ENCODE peak calls at places on chromosome 17, in six cellular contexts. One of them, this sample, is unnamed.

GRCh38 chr17:17750881-17751280 is 69.6 kb downstream of the RAI1 start:
- DNase-seq in H54: no peak
- DNase-seq in neural crest cell: no peak
- DNase-seq in fibroblast of lung: no peak
- DNase-seq in activated CD8-positive, alpha-beta memory T cell treated with anti-CD3 and anti-CD28 coated beads for 48 hours: no peak
- DNase-seq in caudate nucleus: no peak
- DNase-seq in this sample: no peak

GRCh38 chr17:4090898-4091297 is 51.9 kb downstream of the ZZEF1 start:
- DNase-seq in H54: no peak
- DNase-seq in neural crest cell: no peak
- DNase-seq in fibroblast of lung: peak
- DNase-seq in activated CD8-positive, alpha-beta memory T cell treated with anti-CD3 and anti-CD28 coated beads for 48 hours: no peak
- DNase-seq in caudate nucleus: no peak
- DNase-seq in this sample: no peak

GRCh38 chr17:76032073-76032779 is 5.1 kb upstream of the EVPL start:
- DNase-seq in H54: no peak
- DNase-seq in neural crest cell: no peak
- DNase-seq in fibroblast of lung: no peak
- DNase-seq in activated CD8-positive, alpha-beta memory T cell treated with anti-CD3 and anti-CD28 coated beads for 48 hours: no peak
- DNase-seq in caudate nucleus: no peak
- DNase-seq in this sample: no peak

GRCh38 chr17:64504769-64505319 is 1.2 kb downstream of the DDX5 start:
- DNase-seq in H54: no peak
- DNase-seq in neural crest cell: no peak
- DNase-seq in fibroblast of lung: no peak
- DNase-seq in activated CD8-positive, alpha-beta memory T cell treated with anti-CD3 and anti-CD28 coated beads for 48 hours: no peak
- DNase-seq in caudate nucleus: no peak
- DNase-seq in this sample: no peak

GRCh38 chr17:44854201-44854600 is 6.5 kb downstream of the HIGD1B start:
- DNase-seq in H54: no peak
- DNase-seq in neural crest cell: no peak
- DNase-seq in fibroblast of lung: no peak
- DNase-seq in activated CD8-positive, alpha-beta memory T cell treated with anti-CD3 and anti-CD28 coated beads for 48 hours: no peak
- DNase-seq in caudate nucleus: no peak
- DNase-seq in this sample: no peak

GRCh38 chr17:19327039-19327776 is 35.3 kb downstream of the B9D1 start:
- DNase-seq in H54: peak
- DNase-seq in neural crest cell: no peak
- DNase-seq in fibroblast of lung: peak
- DNase-seq in activated CD8-positive, alpha-beta memory T cell treated with anti-CD3 and anti-CD28 coated beads for 48 hours: no peak
- DNase-seq in caudate nucleus: no peak
- DNase-seq in this sample: no peak

GRCh38 chr17:50518265-50519023 is 10.2 kb downstream of the MYCBPAP start:
- DNase-seq in H54: no peak
- DNase-seq in neural crest cell: no peak
- DNase-seq in fibroblast of lung: no peak
- DNase-seq in activated CD8-positive, alpha-beta memory T cell treated with anti-CD3 and anti-CD28 coated beads for 48 hours: no peak
- DNase-seq in caudate nucleus: no peak
- DNase-seq in this sample: no peak

GRCh38 chr17:35809855-35810461 is 674 bp downstream of the TAF15 start:
- DNase-seq in H54: no peak
- DNase-seq in neural crest cell: no peak
- DNase-seq in fibroblast of lung: no peak
- DNase-seq in activated CD8-positive, alpha-beta memory T cell treated with anti-CD3 and anti-CD28 coated beads for 48 hours: no peak
- DNase-seq in caudate nucleus: no peak
- DNase-seq in this sample: no peak

GRCh38 chr17:42067371-42068180 is 17.2 kb upstream of the C17orf113 start:
- DNase-seq in H54: peak
- DNase-seq in neural crest cell: peak
- DNase-seq in fibroblast of lung: peak
- DNase-seq in activated CD8-positive, alpha-beta memory T cell treated with anti-CD3 and anti-CD28 coated beads for 48 hours: peak
- DNase-seq in caudate nucleus: no peak
- DNase-seq in this sample: peak

GRCh38 chr17:27354491-27355081 is 60.7 kb downstream of the WSB1 start:
- DNase-seq in H54: no peak
- DNase-seq in neural crest cell: no peak
- DNase-seq in fibroblast of lung: no peak
- DNase-seq in activated CD8-positive, alpha-beta memory T cell treated with anti-CD3 and anti-CD28 coated beads for 48 hours: no peak
- DNase-seq in caudate nucleus: no peak
- DNase-seq in this sample: no peak

GRCh38 chr17:82320956-82321927 is 3.8 kb upstream of the CD7 start:
- DNase-seq in H54: no peak
- DNase-seq in neural crest cell: peak
- DNase-seq in fibroblast of lung: no peak
- DNase-seq in activated CD8-positive, alpha-beta memory T cell treated with anti-CD3 and anti-CD28 coated beads for 48 hours: no peak
- DNase-seq in caudate nucleus: no peak
- DNase-seq in this sample: no peak

GRCh38 chr17:75400326-75400939 is 5.0 kb downstream of the GRB2 start:
- DNase-seq in H54: no peak
- DNase-seq in neural crest cell: no peak
- DNase-seq in fibroblast of lung: no peak
- DNase-seq in activated CD8-positive, alpha-beta memory T cell treated with anti-CD3 and anti-CD28 coated beads for 48 hours: no peak
- DNase-seq in caudate nucleus: no peak
- DNase-seq in this sample: no peak

GRCh38 chr17:41527076-41528023 is 758 bp downstream of the KRT19 start:
- DNase-seq in H54: no peak
- DNase-seq in neural crest cell: no peak
- DNase-seq in fibroblast of lung: no peak
- DNase-seq in activated CD8-positive, alpha-beta memory T cell treated with anti-CD3 and anti-CD28 coated beads for 48 hours: no peak
- DNase-seq in caudate nucleus: no peak
- DNase-seq in this sample: no peak

GRCh38 chr17:49471089-49471683 is 23.9 kb upstream of the NGFR start:
- DNase-seq in H54: no peak
- DNase-seq in neural crest cell: peak
- DNase-seq in fibroblast of lung: no peak
- DNase-seq in activated CD8-positive, alpha-beta memory T cell treated with anti-CD3 and anti-CD28 coated beads for 48 hours: no peak
- DNase-seq in caudate nucleus: peak
- DNase-seq in this sample: no peak

GRCh38 chr17:50547736-50548083 is 736 bp downstream of the SPATA20 start:
- DNase-seq in H54: no peak
- DNase-seq in neural crest cell: no peak
- DNase-seq in fibroblast of lung: no peak
- DNase-seq in activated CD8-positive, alpha-beta memory T cell treated with anti-CD3 and anti-CD28 coated beads for 48 hours: no peak
- DNase-seq in caudate nucleus: no peak
- DNase-seq in this sample: no peak

GRCh38 chr17:6327007-6327406 is 107.9 kb downstream of the AIPL1 start:
- DNase-seq in H54: no peak
- DNase-seq in neural crest cell: no peak
- DNase-seq in fibroblast of lung: no peak
- DNase-seq in activated CD8-positive, alpha-beta memory T cell treated with anti-CD3 and anti-CD28 coated beads for 48 hours: no peak
- DNase-seq in caudate nucleus: no peak
- DNase-seq in this sample: no peak

GRCh38 chr17:36703860-36704266 is 102.5 kb downstream of the MRM1 start:
- DNase-seq in H54: no peak
- DNase-seq in neural crest cell: peak
- DNase-seq in fibroblast of lung: peak
- DNase-seq in activated CD8-positive, alpha-beta memory T cell treated with anti-CD3 and anti-CD28 coated beads for 48 hours: no peak
- DNase-seq in caudate nucleus: no peak
- DNase-seq in this sample: no peak

GRCh38 chr17:14011740-14012405 is 57.4 kb upstream of the COX10 start:
- DNase-seq in H54: no peak
- DNase-seq in neural crest cell: no peak
- DNase-seq in fibroblast of lung: no peak
- DNase-seq in activated CD8-positive, alpha-beta memory T cell treated with anti-CD3 and anti-CD28 coated beads for 48 hours: no peak
- DNase-seq in caudate nucleus: no peak
- DNase-seq in this sample: no peak

GRCh38 chr17:17321356-17322025 is 18.3 kb downstream of the NT5M start:
- DNase-seq in H54: no peak
- DNase-seq in neural crest cell: no peak
- DNase-seq in fibroblast of lung: no peak
- DNase-seq in activated CD8-positive, alpha-beta memory T cell treated with anti-CD3 and anti-CD28 coated beads for 48 hours: no peak
- DNase-seq in caudate nucleus: no peak
- DNase-seq in this sample: peak

GRCh38 chr17:48463531-48463930 is 33.5 kb upstream of the SKAP1 start:
- DNase-seq in H54: no peak
- DNase-seq in neural crest cell: no peak
- DNase-seq in fibroblast of lung: peak
- DNase-seq in activated CD8-positive, alpha-beta memory T cell treated with anti-CD3 and anti-CD28 coated beads for 48 hours: no peak
- DNase-seq in caudate nucleus: no peak
- DNase-seq in this sample: no peak

GRCh38 chr17:73769480-73769879 is 125.2 kb upstream of the SDK2 start:
- DNase-seq in H54: no peak
- DNase-seq in neural crest cell: no peak
- DNase-seq in fibroblast of lung: peak
- DNase-seq in activated CD8-positive, alpha-beta memory T cell treated with anti-CD3 and anti-CD28 coated beads for 48 hours: no peak
- DNase-seq in caudate nucleus: no peak
- DNase-seq in this sample: no peak

GRCh38 chr17:14169287-14169686 is 67.4 kb downstream of the CDRT15 start:
- DNase-seq in H54: no peak
- DNase-seq in neural crest cell: no peak
- DNase-seq in fibroblast of lung: no peak
- DNase-seq in activated CD8-positive, alpha-beta memory T cell treated with anti-CD3 and anti-CD28 coated beads for 48 hours: no peak
- DNase-seq in caudate nucleus: no peak
- DNase-seq in this sample: no peak

GRCh38 chr17:18230288-18231141 is 5.1 kb downstream of the LLGL1 start:
- DNase-seq in H54: no peak
- DNase-seq in neural crest cell: no peak
- DNase-seq in fibroblast of lung: no peak
- DNase-seq in activated CD8-positive, alpha-beta memory T cell treated with anti-CD3 and anti-CD28 coated beads for 48 hours: no peak
- DNase-seq in caudate nucleus: peak
- DNase-seq in this sample: no peak

GRCh38 chr17:7330099-7331015 is 1.2 kb upstream of the NEURL4 start:
- DNase-seq in H54: peak
- DNase-seq in neural crest cell: peak
- DNase-seq in fibroblast of lung: peak
- DNase-seq in activated CD8-positive, alpha-beta memory T cell treated with anti-CD3 and anti-CD28 coated beads for 48 hours: peak
- DNase-seq in caudate nucleus: peak
- DNase-seq in this sample: peak

GRCh38 chr17:69445132-69445531 is 30.6 kb downstream of the MAP2K6 start:
- DNase-seq in H54: no peak
- DNase-seq in neural crest cell: no peak
- DNase-seq in fibroblast of lung: no peak
- DNase-seq in activated CD8-positive, alpha-beta memory T cell treated with anti-CD3 and anti-CD28 coated beads for 48 hours: no peak
- DNase-seq in caudate nucleus: no peak
- DNase-seq in this sample: no peak

GRCh38 chr17:21678451-21679081 is 13.8 kb upstream of the KCNJ18 start:
- DNase-seq in H54: no peak
- DNase-seq in neural crest cell: no peak
- DNase-seq in fibroblast of lung: no peak
- DNase-seq in activated CD8-positive, alpha-beta memory T cell treated with anti-CD3 and anti-CD28 coated beads for 48 hours: no peak
- DNase-seq in caudate nucleus: no peak
- DNase-seq in this sample: peak